ENCODE peak calls at places on chromosomes 13 and 19, in nine cellular contexts. K, M, D, P, R, V, S, O and W are unnamed samples. For H3K4me1, the result is how much of the 10 kb centered on the place peaks cover.

GRCh38 chr19:29672933-29673336 is 7.7 kb downstream of the PLEKHF1 start:
- DNase-seq in M (peak), R (no peak), D (no peak), O (no peak), P (no peak), K (no peak), S (no peak), V (no peak), W (no peak)

GRCh38 chr19:15286688-15287355 is 45.5 kb downstream of the BRD4 start:
- DNase-seq in M (no peak), R (no peak), S (no peak), V (no peak), D (no peak), O (no peak), P (no peak), K (no peak), W (no peak)

GRCh38 chr13:95182570-95183285 is 118.5 kb downstream of the ABCC4 start:
- DNase-seq in O (no peak), D (no peak), M (no peak), K (no peak), P (no peak), S (no peak), V (no peak), R (no peak), W (no peak)

GRCh38 chr13:94825507-94825906 is 113.2 kb upstream of the SOX21 start:
- DNase-seq in K (no peak), V (peak), M (peak), S (peak), R (no peak), O (peak), P (peak), D (peak), W (peak)

GRCh38 chr13:28557725-28558124 is 62.8 kb upstream of the FLT1 start:
- DNase-seq in K (no peak), M (no peak), D (no peak), S (no peak), P (peak), V (no peak), O (no peak), R (no peak), W (no peak)

GRCh38 chr13:74168263-74168675 is 34.1 kb upstream of the KLF12 start:
- DNase-seq in M (peak), S (no peak), V (no peak), O (no peak), K (no peak), D (peak), P (no peak), R (peak), W (no peak)

GRCh38 chr19:28224441-28224840 is 988.5 kb downstream of the UQCRFS1 start:
- DNase-seq in K (no peak), M (no peak), D (no peak), O (no peak), R (no peak), P (no peak), V (no peak), S (no peak), W (no peak)

GRCh38 chr13:19782049-19782726 is 557 bp downstream of the PSPC1 start:
- DNase-seq in K (peak), D (peak), S (peak), M (peak), P (peak), V (peak), R (peak), O (peak), W (peak)

GRCh38 chr13:90592943-90593342 is 754.5 kb upstream of the MIR17HG start:
- DNase-seq in K (no peak), O (no peak), V (no peak), D (no peak), R (no peak), S (no peak), M (no peak), P (no peak), W (no peak)

GRCh38 chr13:52793507-52793906 is 53.9 kb upstream of the CNMD start:
- DNase-seq in O (no peak), R (no peak), P (no peak), V (no peak), M (no peak), S (no peak), D (no peak), K (no peak), W (no peak)

GRCh38 chr19:14516746-14517438 is 1.3 kb downstream of the DNAJB1 start:
- DNase-seq in M (no peak), V (no peak), D (no peak), O (no peak), K (no peak), P (no peak), S (no peak), R (peak), W (no peak)

GRCh38 chr13:51148952-51149573 is 38.0 kb upstream of the C13orf42 start:
- DNase-seq in S (no peak), M (no peak), O (no peak), R (no peak), P (peak), K (peak), D (peak), V (peak), W (peak)

GRCh38 chr19:7988307-7988706 is 17.1 kb downstream of the ELAVL1 start:
- DNase-seq in S (no peak), D (no peak), P (no peak), M (no peak), V (no peak), O (no peak), R (no peak), K (peak), W (no peak)

GRCh38 chr13:33057019-33057785 is 41.0 kb downstream of the KL start:
- DNase-seq in P (peak), D (no peak), M (no peak), S (no peak), O (no peak), K (peak), V (peak), R (no peak), W (no peak)

GRCh38 chr13:25178070-25178469 is 6.0 kb upstream of the AMER2 start:
- DNase-seq in R (no peak), D (no peak), M (no peak), K (no peak), P (no peak), V (peak), O (no peak), S (no peak), W (no peak)

GRCh38 chr13:44312898-44313551 is 60.6 kb upstream of the SERP2 start:
- DNase-seq in D (no peak), K (peak), O (no peak), S (no peak), P (peak), V (no peak), R (no peak), M (no peak), W (no peak)

GRCh38 chr19:9306443-9306842 is 3.2 kb downstream of the ZNF699 start:
- DNase-seq in D (no peak), S (no peak), P (peak), M (no peak), V (no peak), R (no peak), K (peak), O (no peak), W (no peak)

GRCh38 chr19:17303167-17303939 is at the start of gene ABHD8:
- DNase-seq in M (peak), S (peak), O (peak), P (peak), V (peak), D (peak), R (peak), K (peak), W (peak)

DNA sequence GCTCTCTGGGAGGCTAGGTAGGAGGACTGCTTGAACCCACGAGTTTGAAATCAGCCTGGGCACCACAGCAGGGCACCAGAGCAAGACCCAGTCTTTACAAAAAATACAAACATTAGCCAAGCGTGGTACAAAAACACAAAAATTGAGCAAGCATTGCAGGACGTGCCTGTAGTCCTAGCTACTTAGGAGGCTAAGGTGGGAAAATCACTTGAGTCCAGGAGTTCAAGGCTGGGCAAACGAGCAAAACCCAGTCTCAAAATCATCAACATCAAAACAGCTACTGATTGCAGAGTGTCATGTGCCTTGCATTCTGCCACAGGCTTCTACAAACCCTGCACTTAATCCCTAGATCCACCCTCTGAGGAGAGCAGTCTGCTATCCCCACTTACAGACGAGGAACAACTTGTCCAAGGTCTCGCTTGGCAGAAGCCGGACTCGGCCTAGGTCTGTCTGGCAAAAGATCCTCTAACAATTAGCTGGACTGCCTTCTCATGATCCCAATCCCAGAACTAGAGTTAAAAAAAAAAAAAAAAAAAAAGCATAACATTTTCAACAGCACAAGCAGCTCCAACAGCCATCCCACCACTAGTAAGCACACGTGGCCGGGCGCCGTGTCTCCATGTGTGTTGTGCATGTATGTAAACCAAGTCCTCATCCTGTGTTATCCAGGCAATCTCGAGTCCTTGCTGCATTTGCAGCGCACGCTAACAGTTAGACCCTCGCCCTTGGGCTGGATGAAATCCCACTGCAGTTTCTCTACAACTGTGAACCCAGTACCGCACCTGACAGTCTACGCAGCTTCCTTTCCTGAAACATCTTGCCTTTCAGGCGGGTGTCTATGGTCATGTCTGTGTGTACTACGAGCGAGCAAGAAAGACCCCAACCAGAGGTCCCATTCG is 2.0 kb downstream of the PPP6R1 start:
- DNase-seq in R (no peak), S (no peak), V (no peak), P (peak), K (peak), O (no peak), D (no peak), M (no peak), W (no peak)
- H3K4me1 ChIP-seq in R (under half), S (under half), V (half or more), P (under half), K (half or more), O (under half), D (under half), M (half or more), W (half or more)

DNA sequence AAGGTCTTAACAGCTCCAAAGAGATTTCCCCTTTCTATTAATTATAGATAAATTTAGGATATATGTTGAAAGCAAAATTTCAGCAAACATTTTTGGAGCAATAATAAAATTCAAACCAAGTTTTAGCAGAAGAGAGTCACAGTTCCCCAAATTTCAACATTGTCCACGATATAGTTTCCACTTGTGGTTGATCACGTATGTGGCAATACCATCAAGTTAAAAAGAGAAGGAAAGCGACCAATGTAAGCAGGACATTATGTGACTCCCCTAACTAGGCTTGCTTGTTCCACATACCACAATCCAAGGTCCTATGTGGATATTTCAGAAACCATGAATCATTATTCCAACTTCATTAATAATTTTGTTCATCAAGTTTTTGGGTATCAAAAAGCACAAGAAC is 52.8 kb downstream of the ELF1 start:
- DNase-seq in D (no peak), R (no peak), V (no peak), O (no peak), K (no peak), P (no peak), S (no peak), M (no peak), W (no peak)
- H3K4me1 ChIP-seq in D (half or more), R (under half), V (half or more), O (under half), K (under half), P (under half), S (under half), M (half or more), W (half or more)

DNA sequence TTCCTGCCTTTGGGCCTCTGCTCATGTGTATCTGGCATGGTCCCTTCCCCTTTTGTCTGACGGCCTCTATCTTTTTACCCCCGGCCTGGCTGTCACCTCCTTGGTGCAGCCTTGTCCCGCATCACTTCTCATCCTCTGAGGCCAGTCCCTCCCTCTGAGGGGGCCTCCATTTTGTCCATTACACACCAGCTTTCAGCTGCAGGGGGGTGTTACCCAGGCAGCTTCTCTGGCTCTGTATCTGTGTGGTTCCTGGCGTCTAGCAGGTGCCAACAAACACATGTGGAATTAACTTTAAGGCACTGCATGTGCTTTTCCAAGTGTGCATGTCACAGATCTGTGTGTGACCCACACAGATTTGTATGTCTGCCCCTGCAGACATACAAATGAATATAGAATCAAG is 52.4 kb downstream of the LYL1 start:
- DNase-seq in P (no peak), K (no peak), R (no peak), O (no peak), M (no peak), S (no peak), V (no peak), D (no peak), W (no peak)
- H3K4me1 ChIP-seq in P (under half), K (half or more), R (under half), O (under half), M (half or more), S (half or more), V (under half), D (half or more), W (under half)

GRCh38 chr13:114318624-114319023 is 4.3 kb downstream of the CHAMP1 start:
- DNase-seq in M (no peak), R (no peak), S (no peak), V (no peak), D (no peak), P (peak), O (no peak), K (no peak), W (no peak)

GRCh38 chr13:114314074-114314912 is at the start of gene CHAMP1:
- DNase-seq in S (peak), O (peak), R (peak), P (peak), V (peak), M (peak), D (peak), K (peak), W (peak)

GRCh38 chr13:114311908-114312307 is 2.4 kb upstream of the CHAMP1 start:
- DNase-seq in K (no peak), M (no peak), R (no peak), D (no peak), V (no peak), S (no peak), P (no peak), O (no peak), W (no peak)

GRCh38 chr13:114313061-114313860 is 1.0 kb upstream of the CHAMP1 start:
- DNase-seq in P (peak), D (no peak), O (no peak), S (peak), V (no peak), R (no peak), K (peak), M (no peak), W (peak)

DNA sequence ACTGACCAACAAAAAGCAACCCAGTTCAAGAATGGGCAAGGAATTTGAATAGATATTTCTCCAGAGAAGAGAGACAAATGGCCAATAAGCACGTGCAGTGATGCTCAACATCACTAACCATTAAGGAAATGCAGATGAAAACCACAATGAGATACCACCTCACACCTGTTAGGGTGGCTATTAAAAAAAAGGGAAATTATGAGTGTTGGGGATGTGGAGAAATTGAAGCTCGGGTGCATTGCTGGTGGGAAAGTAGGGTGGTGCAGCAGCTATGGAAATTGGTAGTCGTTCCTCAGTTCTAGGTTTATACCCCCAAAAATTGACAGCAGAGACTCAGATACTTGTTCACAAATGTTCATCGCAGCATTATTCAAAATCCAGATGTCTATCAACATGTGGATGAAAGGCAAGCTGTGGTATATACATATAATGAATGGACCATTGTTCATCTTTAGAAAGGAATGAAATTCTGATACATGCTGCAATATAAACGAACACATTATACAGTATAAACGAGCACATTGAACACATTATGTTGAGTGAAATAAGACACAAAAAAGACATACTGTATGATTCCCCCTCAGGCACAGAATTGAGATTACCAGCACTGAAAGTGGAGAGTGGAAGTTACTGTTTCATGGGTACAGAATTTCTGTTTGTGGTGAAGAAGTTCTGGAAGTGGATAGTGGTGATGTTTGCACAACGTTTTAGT is 927 bp downstream of the CHAMP1 start:
- DNase-seq in R (no peak), M (no peak), K (no peak), V (no peak), S (no peak), O (no peak), D (no peak), P (no peak), W (no peak)
- H3K4me1 ChIP-seq in R (under half), M (half or more), K (under half), V (under half), S (under half), O (under half), D (half or more), P (under half), W (under half)

GRCh38 chr19:45643024-45643926 is 4.1 kb upstream of the EML2 start:
- DNase-seq in V (peak), M (peak), P (peak), O (peak), R (peak), S (peak), D (peak), K (peak), W (peak)
- H3K4me1 ChIP-seq in V (under half), M (under half), P (under half), O (under half), R (under half), S (under half), D (half or more), K (under half), W (under half)

GRCh38 chr13:92745233-92745632 is 481.4 kb upstream of the GPC6 start:
- DNase-seq in O (no peak), D (no peak), M (no peak), V (no peak), S (no peak), R (no peak), P (no peak), K (peak), W (no peak)
- H3K4me1 ChIP-seq in O (under half), D (under half), M (under half), V (under half), S (under half), R (under half), P (under half), K (under half), W (under half)

GRCh38 chr13:99132295-99132835 is 68.3 kb upstream of the UBAC2 start:
- DNase-seq in K (no peak), D (no peak), S (no peak), P (no peak), M (no peak), O (no peak), R (no peak), V (no peak), W (no peak)

GRCh38 chr13:99131410-99131809 is 69.2 kb upstream of the UBAC2 start:
- DNase-seq in R (no peak), O (no peak), V (no peak), D (no peak), M (no peak), P (no peak), K (no peak), S (no peak), W (no peak)

GRCh38 chr13:99126821-99127220 is 73.8 kb upstream of the UBAC2 start:
- DNase-seq in S (no peak), M (no peak), R (no peak), O (no peak), D (no peak), P (no peak), K (no peak), V (no peak), W (no peak)

GRCh38 chr13:99129951-99130350 is 70.7 kb upstream of the UBAC2 start:
- DNase-seq in O (no peak), K (no peak), V (no peak), R (no peak), M (no peak), P (no peak), D (no peak), S (no peak), W (no peak)

GRCh38 chr13:99129050-99129449 is 71.6 kb upstream of the UBAC2 start:
- DNase-seq in K (no peak), V (no peak), D (no peak), O (no peak), M (no peak), S (no peak), R (no peak), P (no peak), W (no peak)
- H3K4me1 ChIP-seq in K (under half), V (under half), D (under half), O (under half), M (under half), S (under half), R (under half), P (under half), W (under half)

DNA sequence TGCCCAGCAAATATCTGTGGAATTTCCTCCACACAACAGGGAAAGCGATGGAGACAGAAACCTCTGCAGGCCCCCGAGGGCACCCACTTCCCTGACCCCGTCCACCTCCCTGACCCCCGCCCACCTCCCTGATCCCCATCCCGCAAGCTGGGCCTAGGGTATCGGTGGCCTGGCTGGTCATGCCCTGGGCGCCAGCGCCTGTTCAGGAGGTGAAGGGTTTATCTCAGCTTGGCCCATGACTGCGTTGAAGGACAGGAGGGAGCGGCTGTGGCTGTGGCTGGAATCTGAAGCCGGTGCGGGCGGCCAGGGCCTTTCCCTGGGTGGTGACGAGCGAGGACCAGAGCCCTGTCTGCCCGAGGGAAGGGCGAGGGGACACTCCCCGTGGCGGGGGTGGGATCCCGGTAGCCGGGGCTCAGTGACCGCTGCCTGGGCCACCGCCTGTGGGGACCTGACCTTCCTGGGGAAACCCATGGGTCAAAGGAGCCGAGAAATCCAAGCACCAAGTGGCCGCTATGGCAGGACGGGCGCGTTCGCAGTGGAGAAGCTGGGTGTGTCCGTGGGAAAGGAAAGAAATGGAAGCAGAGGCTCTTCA is 20.7 kb downstream of the GAS6 start:
- DNase-seq in D (no peak), M (peak), K (no peak), P (no peak), S (no peak), O (peak), V (no peak), R (peak), W (no peak)
- H3K4me1 ChIP-seq in D (under half), M (half or more), K (under half), P (half or more), S (under half), O (under half), V (under half), R (under half), W (under half)